ENCODE peak calls at places on chromosomes 3 and 15, in five cellular contexts. W, H, Q, L and O are unnamed samples.

GRCh38 chr15:69653846-69654245 is 201.2 kb downstream of the RPLP1 start:
- DNase-seq in W (no peak), H (no peak), Q (no peak), L (no peak), O (no peak)

GRCh38 chr3:161337311-161337710 is 34.0 kb downstream of the SPTSSB start:
- DNase-seq in W (no peak), H (no peak), Q (no peak), L (no peak), O (no peak)

GRCh38 chr15:48393650-48394049 is 62.4 kb downstream of the DUT start:
- DNase-seq in W (no peak), H (no peak), Q (no peak), L (no peak), O (no peak)

GRCh38 chr3:132285620-132285945 is 31.6 kb upstream of the ACP3 start:
- DNase-seq in W (no peak), H (no peak), Q (no peak), L (no peak), O (no peak)

GRCh38 chr3:30342319-30343060 is 263.9 kb upstream of the TGFBR2 start:
- DNase-seq in W (peak; percentile 28), H (no peak), Q (no peak), L (no peak), O (no peak)

GRCh38 chr15:70271422-70272088 is 173.8 kb upstream of the TLE3 start:
- DNase-seq in W (no peak), H (no peak), Q (no peak), L (peak; percentile 23), O (peak; percentile 91)

GRCh38 chr3:43221076-43221475 is 65.3 kb upstream of the SNRK start:
- DNase-seq in W (no peak), H (no peak), Q (no peak), L (no peak), O (no peak)

GRCh38 chr15:71945012-71945411 is 134.7 kb downstream of the NR2E3 start:
- DNase-seq in W (no peak), H (no peak), Q (no peak), L (no peak), O (no peak)

GRCh38 chr3:98945006-98945626 is 43.6 kb upstream of the DCBLD2 start:
- DNase-seq in W (no peak), H (no peak), Q (no peak), L (no peak), O (no peak)

GRCh38 chr3:15634671-15635661 is 33.4 kb downstream of the BTD start:
- DNase-seq in W (no peak), H (no peak), Q (no peak), L (no peak), O (no peak)

GRCh38 chr3:146974001-146974400 is 368.9 kb upstream of the PLSCR5 start:
- DNase-seq in W (no peak), H (no peak), Q (no peak), L (no peak), O (no peak)

GRCh38 chr3:47007482-47008257 is 28.2 kb downstream of the NBEAL2 start:
- DNase-seq in W (no peak), H (peak; percentile 33), Q (no peak), L (peak; percentile 76), O (no peak)

GRCh38 chr3:195893516-195893915 is 14.8 kb downstream of the TNK2 start:
- DNase-seq in W (no peak), H (no peak), Q (peak; percentile 81), L (no peak), O (no peak)

GRCh38 chr3:52195823-52196331 is 2.1 kb upstream of the ALAS1 start:
- DNase-seq in W (peak; percentile 60), H (no peak), Q (no peak), L (no peak), O (peak; percentile 94)

GRCh38 chr3:130323503-130323902 is 22.0 kb upstream of the COL6A5 start:
- DNase-seq in W (no peak), H (no peak), Q (no peak), L (no peak), O (no peak)

GRCh38 chr3:107206945-107207344 is 170.3 kb upstream of the CCDC54 start:
- DNase-seq in W (peak; percentile 17), H (no peak), Q (no peak), L (no peak), O (no peak)

GRCh38 chr15:61989698-61990097 is 70.5 kb downstream of the VPS13C start:
- DNase-seq in W (no peak), H (no peak), Q (no peak), L (no peak), O (no peak)

GRCh38 chr3:120855665-120856437 is 52.2 kb upstream of the STXBP5L start:
- DNase-seq in W (peak; percentile 56), H (no peak), Q (no peak), L (no peak), O (no peak)

GRCh38 chr3:10184250-10184649 is 19.5 kb downstream of the IRAK2 start:
- DNase-seq in W (no peak), H (no peak), Q (no peak), L (no peak), O (no peak)

GRCh38 chr15:62601779-62602540 is 436.9 kb upstream of the C2CD4B start:
- DNase-seq in W (no peak), H (no peak), Q (no peak), L (no peak), O (no peak)

GRCh38 chr15:70856177-70856883 is 2.4 kb upstream of the LARP6 start:
- DNase-seq in W (no peak), H (no peak), Q (no peak), L (no peak), O (no peak)

GRCh38 chr3:149216195-149216869 is 5.3 kb downstream of the CP start:
- DNase-seq in W (no peak), H (no peak), Q (no peak), L (no peak), O (no peak)

GRCh38 chr3:71702131-71703024 is 22.8 kb downstream of the EIF4E3 start:
- DNase-seq in W (no peak), H (no peak), Q (no peak), L (no peak), O (no peak)

GRCh38 chr15:40161693-40162401 is 978 bp downstream of the BUB1B start:
- DNase-seq in W (no peak), H (no peak), Q (peak; percentile 75), L (no peak), O (no peak)

GRCh38 chr3:126083511-126083912 is 412 bp downstream of the SLC41A3 start:
- DNase-seq in W (peak; percentile 58), H (no peak), Q (peak; percentile 68), L (peak; percentile 91), O (no peak)

GRCh38 chr3:49027634-49028033 is 1.6 kb downstream of the IMPDH2 start:
- DNase-seq in W (no peak), H (no peak), Q (no peak), L (no peak), O (no peak)

GRCh38 chr15:80912673-80913072 is 76.9 kb downstream of the MESD start:
- DNase-seq in W (no peak), H (no peak), Q (no peak), L (no peak), O (no peak)

GRCh38 chr3:94937980-94938379 is 875.1 kb downstream of the NSUN3 start:
- DNase-seq in W (no peak), H (no peak), Q (no peak), L (peak; percentile 72), O (no peak)

GRCh38 chr3:185825639-185826481 is 1.0 kb upstream of the IGF2BP2 start:
- DNase-seq in W (peak; percentile 52), H (peak; percentile 38), Q (peak; percentile 1), L (peak; percentile 82), O (no peak)

GRCh38 chr3:37457392-37458065 is 283.1 kb upstream of the LRRFIP2 start:
- DNase-seq in W (peak; percentile 68), H (no peak), Q (no peak), L (no peak), O (peak; percentile 58)

GRCh38 chr15:55737373-55737772 is 5.6 kb downstream of the PRTG start:
- DNase-seq in W (no peak), H (no peak), Q (no peak), L (no peak), O (no peak)

GRCh38 chr3:127320529-127321121 is 32.8 kb upstream of the PRR20G start:
- DNase-seq in W (no peak), H (no peak), Q (no peak), L (no peak), O (no peak)

GRCh38 chr3:133663569-133664313 is 2.0 kb upstream of the TOPBP1 start:
- DNase-seq in W (no peak), H (no peak), Q (peak; percentile 87), L (no peak), O (peak; percentile 66)